ENCODE peak calls at places on chromosome 12, in seven cellular contexts. A is K562, R is SK-N-SH, T is HepG2, V is mammary epithelial cell, I is IMR-90, F is H1. J is an unnamed sample.
A peak's percentile ranks its signal among the peaks of the same experiment; 100 is the strongest.

GRCh38 chr12:58695263-58695662 is 225.0 kb downstream of the LRIG3 start:
- DNase-seq in A (no peak), R (no peak), T (no peak), V (no peak), I (no peak), F (no peak), J (no peak)

GRCh38 chr12:131203666-131204415 is 250.1 kb downstream of the ADGRD1 start:
- DNase-seq in A (no peak), R (peak; percentile 10), T (no peak), V (no peak), I (no peak), F (no peak), J (no peak)

GRCh38 chr12:87687362-87687761 is 341.8 kb downstream of the C12orf50 start:
- DNase-seq in A (no peak), R (no peak), T (no peak), V (no peak), I (peak; percentile 60), F (no peak), J (no peak)

GRCh38 chr12:48424644-48425043 is 47.7 kb upstream of the ANP32D start:
- DNase-seq in A (no peak), R (no peak), T (no peak), V (no peak), I (no peak), F (no peak), J (no peak)

GRCh38 chr12:121618659-121619233 is 7.6 kb upstream of the ORAI1 start:
- DNase-seq in A (no peak), R (no peak), T (peak; percentile 37), V (no peak), I (no peak), F (no peak), J (no peak)

GRCh38 chr12:28500373-28501024 is 310.2 kb downstream of the CCDC91 start:
- DNase-seq in A (no peak), R (no peak), T (no peak), V (no peak), I (peak; percentile 62), F (no peak), J (no peak)

GRCh38 chr12:49588761-49589516 is 16.5 kb downstream of the FAM186B start:
- DNase-seq in A (no peak), R (no peak), T (no peak), V (peak; percentile 23), I (no peak), F (no peak), J (no peak)

GRCh38 chr12:88944403-88944802 is 364.1 kb upstream of the KITLG start:
- DNase-seq in A (no peak), R (no peak), T (peak; percentile 15), V (peak; percentile 66), I (peak; percentile 60), F (no peak), J (no peak)

GRCh38 chr12:2265461-2266167 is 212.8 kb downstream of the CACNA1C start:
- DNase-seq in A (no peak), R (peak; percentile 50), T (no peak), V (no peak), I (no peak), F (no peak), J (no peak)

GRCh38 chr12:127306604-127307215 is 960.3 kb upstream of the TMEM132C start:
- DNase-seq in A (no peak), R (no peak), T (no peak), V (peak; percentile 64), I (no peak), F (no peak), J (no peak)

GRCh38 chr12:46555379-46555778 is 182.8 kb upstream of the SLC38A2 start:
- DNase-seq in A (no peak), R (peak; percentile 31), T (no peak), V (peak; percentile 83), I (peak; percentile 94), F (no peak), J (no peak)

GRCh38 chr12:123031171-123031845 is 50.8 kb downstream of the ARL6IP4 start:
- DNase-seq in A (no peak), R (no peak), T (no peak), V (no peak), I (no peak), F (no peak), J (no peak)
- TF ChIP-seq CTCF in A (no peak), R (no peak), T (no peak), V (no peak), I (no peak), F (no peak), J (no peak)

DNA sequence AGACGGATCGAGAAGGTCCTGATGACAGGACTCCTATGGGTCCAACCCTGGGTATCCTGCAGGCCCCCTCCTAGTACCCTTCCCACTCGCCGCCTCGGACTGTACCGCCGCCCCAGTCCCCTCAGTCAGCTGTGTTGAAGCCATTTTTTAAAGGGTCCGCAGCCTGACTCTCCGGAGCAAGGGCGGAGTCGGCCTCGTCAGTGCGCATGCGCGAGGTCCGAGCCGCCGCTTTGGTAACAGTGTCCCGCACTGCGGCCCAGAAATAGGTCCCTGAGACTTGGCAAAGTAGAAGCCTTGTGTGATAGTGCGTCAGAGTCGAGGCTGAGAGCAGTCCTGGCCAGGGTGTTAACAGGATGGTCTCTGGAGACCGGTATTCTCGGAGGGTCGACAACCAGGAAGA is 769.0 kb upstream of the ALG10B start:
- DNase-seq in A (peak; percentile 39), R (peak; percentile 52), T (no peak), V (no peak), I (no peak), F (no peak), J (no peak)
- H3K9me3 ChIP-seq in A (no peaks in the 10 kb centered on the region), R (no peaks in the 10 kb centered on the region), T (peaks cover 88% of the 10 kb centered on the region), V (peaks cover 34% of the 10 kb centered on the region), I (peaks cover 39% of the 10 kb centered on the region), F (peaks cover 43% of the 10 kb centered on the region), J (peaks cover 12% of the 10 kb centered on the region)

GRCh38 chr12:124490584-124491305 is 76.7 kb downstream of the NCOR2 start:
- DNase-seq in A (peak; percentile 77), R (peak; percentile 88), T (no peak), V (no peak), I (no peak), F (no peak), J (no peak)
- H4K20me1 ChIP-seq in A (peaks cover 57% of the 10 kb centered on the region), R (peaks cover 95% of the 10 kb centered on the region), T (peaks cover 7% of the 10 kb centered on the region), V (no peaks in the 10 kb centered on the region), I (peaks cover 90% of the 10 kb centered on the region), F (peaks cover 10% of the 10 kb centered on the region), J (peaks cover 93% of the 10 kb centered on the region)

GRCh38 chr12:53805067-53805466 is 53.3 kb upstream of the CISTR start:
- DNase-seq in A (no peak), R (no peak), T (no peak), V (peak; percentile 58), I (peak; percentile 64), F (no peak), J (no peak)

GRCh38 chr12:53803194-53803593 is 51.4 kb upstream of the CISTR start:
- DNase-seq in A (no peak), R (no peak), T (no peak), V (no peak), I (no peak), F (no peak), J (no peak)

GRCh38 chr12:53805801-53806200 is 54.0 kb upstream of the CISTR start:
- DNase-seq in A (no peak), R (no peak), T (no peak), V (peak; percentile 29), I (peak; percentile 55), F (no peak), J (no peak)

GRCh38 chr12:53803703-53804102 is 51.9 kb upstream of the CISTR start:
- DNase-seq in A (no peak), R (no peak), T (no peak), V (no peak), I (no peak), F (no peak), J (no peak)

GRCh38 chr12:53804429-53804828 is 52.6 kb upstream of the CISTR start:
- DNase-seq in A (no peak), R (no peak), T (no peak), V (peak; percentile 32), I (no peak), F (no peak), J (no peak)
- TF ChIP-seq CTCF in A (no peak), R (no peak), T (no peak), V (no peak), I (no peak), F (no peak), J (no peak)

GRCh38 chr12:133201888-133202287 is 20.6 kb downstream of the ZNF268 start:
- DNase-seq in A (no peak), R (no peak), T (no peak), V (no peak), I (no peak), F (no peak), J (no peak)

GRCh38 chr12:133206390-133206789 is 25.1 kb downstream of the ZNF268 start:
- DNase-seq in A (no peak), R (no peak), T (no peak), V (no peak), I (no peak), F (no peak), J (no peak)

GRCh38 chr12:133203344-133204263 is 22.3 kb downstream of the ZNF268 start:
- DNase-seq in A (no peak), R (no peak), T (no peak), V (no peak), I (peak; percentile 20), F (no peak), J (no peak)

GRCh38 chr12:133202493-133203343 is 21.4 kb downstream of the ZNF268 start:
- DNase-seq in A (no peak), R (no peak), T (no peak), V (no peak), I (no peak), F (no peak), J (no peak)

GRCh38 chr12:133204264-133204603 is 22.9 kb downstream of the ZNF268 start:
- DNase-seq in A (no peak), R (no peak), T (no peak), V (no peak), I (no peak), F (no peak), J (no peak)
- H3K9me3 ChIP-seq in A (peaks cover 45% of the 10 kb centered on the region), R (peaks cover 76% of the 10 kb centered on the region), T (peaks cover 88% of the 10 kb centered on the region), V (peaks cover 70% of the 10 kb centered on the region), I (peaks cover 64% of the 10 kb centered on the region), F (peaks cover 76% of the 10 kb centered on the region), J (peaks cover 87% of the 10 kb centered on the region)